ENCODE peak calls at places on chromosomes 12 and 14, in seven cellular contexts. B is mammary epithelial cell, V is cardiac muscle cell, A is AG04450, Y is progenitor cell of endocrine pancreas, H is GM23338, G is OCI-LY7. L is an unnamed sample.

GRCh38 chr12:93894391-93895095 is 217.4 kb downstream of the CRADD start:
- DNase-seq in G (no peak), B (no peak), A (no peak), H (no peak), V (peak), Y (no peak), L (no peak)

GRCh38 chr14:77707724-77708408 is at the start of the genes ALKBH1 and SLIRP:
- DNase-seq in H (peak), G (peak), A (peak), B (peak), V (peak), Y (peak), L (peak)

GRCh38 chr12:116164263-116164817 is 113.2 kb downstream of the MED13L start:
- DNase-seq in A (no peak), H (no peak), G (no peak), V (no peak), B (no peak), Y (no peak), L (no peak)

GRCh38 chr14:25908707-25909106 is 689.1 kb downstream of the NOVA1 start:
- DNase-seq in V (no peak), Y (no peak), B (no peak), A (no peak), G (no peak), H (no peak), L (no peak)

GRCh38 chr14:77151918-77152588 is 10.5 kb upstream of the ZDHHC22 start:
- DNase-seq in A (no peak), B (peak), H (peak), Y (no peak), G (peak), V (no peak), L (peak)

GRCh38 chr12:9115731-9116689 is at the start of gene A2M:
- DNase-seq in B (no peak), G (no peak), A (no peak), V (peak), H (no peak), Y (no peak), L (no peak)

GRCh38 chr14:50941151-50941550 is 3.1 kb downstream of the PYGL start:
- DNase-seq in G (no peak), A (no peak), B (peak), H (no peak), Y (no peak), V (no peak), L (no peak)

GRCh38 chr12:53750812-53751335 is 905 bp downstream of the CISTR start:
- DNase-seq in B (no peak), H (peak), V (peak), Y (no peak), A (no peak), G (peak), L (peak)

GRCh38 chr14:53545217-53545616 is 392.1 kb upstream of the DDHD1 start:
- DNase-seq in G (no peak), A (no peak), B (no peak), V (no peak), Y (no peak), H (no peak), L (peak)

GRCh38 chr12:68094645-68095395 is 64.7 kb downstream of the IFNG start:
- DNase-seq in B (no peak), A (no peak), G (no peak), Y (no peak), H (no peak), V (no peak), L (no peak)

GRCh38 chr12:57519758-57520007 is 631 bp downstream of the DDIT3 start:
- DNase-seq in B (no peak), V (no peak), G (peak), H (no peak), Y (no peak), A (no peak), L (no peak)

GRCh38 chr12:97716356-97716755 is 253.8 kb downstream of the RMST start:
- DNase-seq in B (peak), A (no peak), V (peak), Y (no peak), H (peak), G (peak), L (no peak)

GRCh38 chr12:98399532-98399931 is 115.9 kb upstream of the TMPO start:
- DNase-seq in A (peak), Y (no peak), V (no peak), G (peak), B (peak), H (peak), L (peak)

GRCh38 chr12:94829552-94829951 is 173.9 kb downstream of the NDUFA12 start:
- DNase-seq in B (no peak), Y (no peak), A (no peak), V (no peak), H (no peak), G (no peak), L (no peak)

GRCh38 chr12:89073659-89074058 is 278.6 kb downstream of the DUSP6 start:
- DNase-seq in H (no peak), Y (no peak), V (no peak), G (no peak), A (no peak), B (no peak), L (no peak)

GRCh38 chr12:49342914-49343731 is 3.6 kb upstream of the DNAJC22 start:
- DNase-seq in V (no peak), Y (no peak), A (no peak), B (no peak), H (peak), G (peak), L (peak)
- TF ChIP-seq CTCF in V (no peak), Y (no peak), A (no peak), B (no peak), H (no peak), G (no peak), L (no peak)

GRCh38 chr12:58833844-58834243 is 86.5 kb downstream of the LRIG3 start:
- DNase-seq in B (no peak), G (no peak), V (no peak), H (no peak), Y (no peak), A (no peak), L (no peak)
- TF ChIP-seq CTCF in B (no peak), G (no peak), V (no peak), H (no peak), Y (no peak), A (no peak), L (no peak)

GRCh38 chr12:109310247-109311125 is 1.4 kb upstream of the FOXN4 start:
- DNase-seq in Y (no peak), B (no peak), A (no peak), G (peak), V (no peak), H (peak), L (peak)

GRCh38 chr12:109307051-109307450 is 2.0 kb downstream of the FOXN4 start:
- DNase-seq in H (no peak), G (no peak), V (no peak), B (no peak), Y (no peak), A (no peak), L (no peak)

GRCh38 chr12:109309441-109310246 is 560 bp upstream of the FOXN4 start:
- DNase-seq in H (peak), Y (peak), A (no peak), B (no peak), V (peak), G (peak), L (peak)

GRCh38 chr12:109305547-109305946 is 3.5 kb downstream of the FOXN4 start:
- DNase-seq in Y (no peak), A (no peak), G (no peak), V (no peak), B (no peak), H (no peak), L (no peak)

GRCh38 chr12:109308534-109309440 is at the start of gene FOXN4:
- DNase-seq in G (peak), H (peak), B (no peak), A (no peak), Y (peak), V (peak), L (peak)
- TF ChIP-seq CTCF in G (peak), H (no peak), B (no peak), A (no peak), Y (no peak), V (no peak), L (no peak)

DNA sequence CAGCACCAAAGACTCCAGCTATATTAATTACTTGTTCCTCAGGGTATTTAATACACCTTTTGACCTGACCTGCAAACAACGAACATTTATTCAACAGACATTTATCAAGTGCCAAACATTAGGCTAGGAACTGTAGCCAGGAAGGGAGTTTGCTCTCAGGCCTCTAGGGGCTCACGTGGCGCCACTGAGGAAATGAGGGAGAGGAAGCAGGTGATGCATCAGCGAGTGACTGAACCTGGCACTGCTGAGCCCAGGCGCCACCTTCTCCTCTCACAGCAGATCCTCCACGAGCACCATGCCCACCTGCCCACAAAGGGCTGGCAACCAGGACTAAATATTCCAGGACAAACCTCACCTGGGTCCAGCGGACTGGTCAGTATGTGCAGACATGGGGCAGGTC is 50.2 kb downstream of the SETD3 start:
- DNase-seq in G (peak), A (no peak), B (peak), Y (no peak), V (peak), H (peak), L (no peak)
- TF ChIP-seq CTCF in G (peak), A (peak), B (peak), Y (peak), V (peak), H (peak), L (no peak)

DNA sequence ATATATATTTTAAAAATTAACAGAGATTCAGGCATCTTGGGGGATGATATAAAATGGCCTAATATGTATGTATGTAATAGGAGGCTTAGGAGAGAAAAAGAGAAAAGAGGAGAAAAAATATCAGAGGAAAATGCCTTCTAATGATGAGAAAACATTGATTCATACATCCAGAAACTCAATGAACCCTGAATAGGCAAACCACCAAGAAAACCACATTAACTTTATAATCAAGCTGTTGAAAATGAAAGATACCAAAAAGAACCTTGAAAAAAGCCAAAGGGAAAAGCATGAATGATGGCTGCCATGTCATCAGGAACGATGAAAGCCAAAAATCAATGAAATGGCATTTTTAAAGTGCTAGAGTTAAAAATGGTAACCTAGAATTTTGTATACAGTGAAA is 180.3 kb downstream of the EPS8 start:
- DNase-seq in B (no peak), G (no peak), A (no peak), V (no peak), H (no peak), Y (no peak), L (no peak)
- TF ChIP-seq CTCF in B (no peak), G (no peak), A (no peak), V (no peak), H (no peak), Y (no peak), L (no peak)

GRCh38 chr12:122560138-122560537 is 33.1 kb downstream of the KNTC1 start:
- DNase-seq in V (no peak), A (no peak), H (no peak), G (peak), B (no peak), Y (no peak), L (no peak)
- TF ChIP-seq CTCF in V (no peak), A (no peak), H (no peak), G (no peak), B (no peak), Y (no peak), L (no peak)

DNA sequence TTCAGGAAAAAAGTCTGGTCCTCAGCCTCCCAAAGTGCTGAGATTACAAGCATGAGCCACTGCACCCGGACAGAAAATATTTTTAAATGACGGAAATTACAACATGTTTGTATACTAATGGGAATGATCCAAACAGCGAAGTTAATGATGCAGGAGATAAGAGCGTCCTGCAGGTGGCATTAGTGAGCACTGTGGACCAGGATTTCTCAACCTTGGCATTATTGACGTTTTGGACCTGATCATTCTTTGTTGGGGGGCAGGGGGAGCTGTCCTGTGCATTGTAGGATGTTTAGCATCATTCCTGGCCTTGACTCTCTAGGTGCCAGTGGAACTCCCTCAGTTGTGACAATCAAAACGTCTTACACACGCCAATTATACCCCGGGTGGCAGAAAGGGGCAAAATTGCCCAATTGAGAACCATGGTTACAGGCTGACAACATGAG is 34.1 kb downstream of the SCFD1 start:
- DNase-seq in Y (no peak), V (peak), G (peak), B (peak), H (peak), A (no peak), L (peak)
- TF ChIP-seq CTCF in Y (peak), V (peak), G (peak), B (peak), H (peak), A (peak), L (peak)